ENCODE peak calls at places on chromosomes 4 and X, in ten cellular contexts. A is HT1080; E is germinal center; S is frontal cortex; J is activated CD8-positive, alpha-beta memory T cell treated with anti-CD3 and anti-CD28 coated beads, Interleukin-2, amount 10 ng/mL, durations not matched to agents 7 days and 5 days; C is retina; I is H9; W is G401; N is EL; V is GM13977. Q is an unnamed sample.
A peak's percentile ranks its signal among the peaks of the same experiment; 100 is the strongest.

GRCh38 chr4:174526731-174527130 is 4.4 kb upstream of the HPGD start:
- DNase-seq in W (no peak), A (no peak), I (no peak), V (no peak), S (no peak), N (no peak), J (no peak), C (no peak), E (no peak), Q (no peak)

GRCh38 chr4:97106161-97106560 is 1037.1 kb downstream of the STPG2 start:
- DNase-seq in N (no peak), C (no peak), E (no peak), S (no peak), J (no peak), I (no peak), W (peak; percentile 92), V (no peak), A (no peak), Q (peak; percentile 64)

GRCh38 chr4:36582214-36582613 is 300.8 kb downstream of the DTHD1 start:
- DNase-seq in I (no peak), N (no peak), E (no peak), W (no peak), S (no peak), A (no peak), C (no peak), J (no peak), V (no peak), Q (no peak)

GRCh38 chr4:13246107-13246506 is 238.0 kb downstream of the RAB28 start:
- DNase-seq in E (no peak), C (no peak), W (no peak), V (no peak), N (no peak), J (no peak), A (no peak), S (no peak), I (no peak), Q (no peak)

GRCh38 chrX:16240231-16240905 is 73.1 kb downstream of the MAGEB17 start:
- DNase-seq in I (no peak), V (no peak), C (no peak), W (no peak), J (no peak), E (no peak), N (no peak), S (no peak), A (no peak), Q (no peak)

GRCh38 chrX:21004835-21005234 is 369.4 kb upstream of the CNKSR2 start:
- DNase-seq in S (no peak), C (no peak), I (no peak), J (no peak), A (peak; percentile 72), V (no peak), W (no peak), N (peak; percentile 19), E (no peak), Q (no peak)

GRCh38 chr4:119861731-119862130 is 204.9 kb downstream of the MAD2L1 start:
- DNase-seq in V (no peak), C (peak; percentile 43), I (no peak), A (no peak), W (peak; percentile 77), E (no peak), N (no peak), J (no peak), S (no peak), Q (peak; percentile 50)

GRCh38 chr4:123393696-123394095 is 2.9 kb upstream of the SPRY1 start:
- DNase-seq in N (no peak), W (no peak), S (no peak), I (no peak), V (no peak), A (no peak), E (no peak), J (no peak), C (no peak), Q (no peak)